ENCODE peak calls at places on chromosomes 2 and 18, in ten cellular contexts. One of them, this sample, is unnamed.

GRCh38 chr2:231640646-231641111 is 48.0 kb downstream of the TEX44 start:
- DNase-seq in effector memory CD4-positive, alpha-beta T cell: no peak
- DNase-seq in H1: no peak
- DNase-seq in pancreas: no peak
- DNase-seq in IMR-90: no peak
- DNase-seq in transverse colon: peak; percentile 63
- DNase-seq in CD4-positive, alpha-beta memory T cell: no peak
- DNase-seq in tibial artery: peak; percentile 80
- DNase-seq in neuronal stem cell: no peak
- DNase-seq in uterus: peak; percentile 64
- DNase-seq in this sample: no peak

GRCh38 chr18:52694804-52695203 is 354.8 kb downstream of the DCC start:
- DNase-seq in uterus: no peak
- DNase-seq in tibial artery: no peak
- DNase-seq in IMR-90: no peak
- DNase-seq in pancreas: no peak
- DNase-seq in H1: no peak
- DNase-seq in effector memory CD4-positive, alpha-beta T cell: no peak
- DNase-seq in transverse colon: peak; percentile 10
- DNase-seq in neuronal stem cell: no peak
- DNase-seq in CD4-positive, alpha-beta memory T cell: no peak
- DNase-seq in this sample: no peak

GRCh38 chr2:203623104-203623503 is 83.3 kb upstream of the CD28 start:
- DNase-seq in CD4-positive, alpha-beta memory T cell: no peak
- DNase-seq in effector memory CD4-positive, alpha-beta T cell: no peak
- DNase-seq in IMR-90: peak; percentile 98
- DNase-seq in H1: no peak
- DNase-seq in transverse colon: no peak
- DNase-seq in neuronal stem cell: no peak
- DNase-seq in uterus: no peak
- DNase-seq in pancreas: no peak
- DNase-seq in tibial artery: no peak
- DNase-seq in this sample: no peak

GRCh38 chr18:48939368-48940097 is 11.2 kb downstream of the SMAD7 start:
- DNase-seq in CD4-positive, alpha-beta memory T cell: no peak
- DNase-seq in effector memory CD4-positive, alpha-beta T cell: no peak
- DNase-seq in IMR-90: no peak
- DNase-seq in uterus: no peak
- DNase-seq in H1: no peak
- DNase-seq in pancreas: no peak
- DNase-seq in tibial artery: no peak
- DNase-seq in transverse colon: no peak
- DNase-seq in neuronal stem cell: no peak
- DNase-seq in this sample: no peak

GRCh38 chr18:76720683-76721082 is 101.7 kb upstream of the ZNF236 start:
- DNase-seq in tibial artery: no peak
- DNase-seq in neuronal stem cell: no peak
- DNase-seq in transverse colon: no peak
- DNase-seq in pancreas: no peak
- DNase-seq in H1: no peak
- DNase-seq in effector memory CD4-positive, alpha-beta T cell: no peak
- DNase-seq in IMR-90: no peak
- DNase-seq in CD4-positive, alpha-beta memory T cell: no peak
- DNase-seq in uterus: no peak
- DNase-seq in this sample: no peak

GRCh38 chr2:220504890-220505564 is 877.6 kb downstream of the SLC4A3 start:
- DNase-seq in H1: no peak
- DNase-seq in neuronal stem cell: no peak
- DNase-seq in pancreas: no peak
- DNase-seq in CD4-positive, alpha-beta memory T cell: no peak
- DNase-seq in effector memory CD4-positive, alpha-beta T cell: no peak
- DNase-seq in IMR-90: peak; percentile 86
- DNase-seq in uterus: no peak
- DNase-seq in transverse colon: no peak
- DNase-seq in tibial artery: no peak
- DNase-seq in this sample: peak; percentile 48

GRCh38 chr18:77138270-77138669 is 5.7 kb upstream of the MBP start:
- DNase-seq in uterus: no peak
- DNase-seq in CD4-positive, alpha-beta memory T cell: no peak
- DNase-seq in tibial artery: no peak
- DNase-seq in pancreas: peak; percentile 54
- DNase-seq in neuronal stem cell: no peak
- DNase-seq in IMR-90: no peak
- DNase-seq in transverse colon: no peak
- DNase-seq in effector memory CD4-positive, alpha-beta T cell: no peak
- DNase-seq in H1: no peak
- DNase-seq in this sample: no peak

GRCh38 chr2:182980115-182980514 is 58.1 kb downstream of the NCKAP1 start:
- DNase-seq in uterus: no peak
- DNase-seq in CD4-positive, alpha-beta memory T cell: peak; percentile 24
- DNase-seq in transverse colon: no peak
- DNase-seq in pancreas: no peak
- DNase-seq in IMR-90: peak; percentile 62
- DNase-seq in neuronal stem cell: peak; percentile 9
- DNase-seq in effector memory CD4-positive, alpha-beta T cell: no peak
- DNase-seq in tibial artery: no peak
- DNase-seq in H1: no peak
- DNase-seq in this sample: no peak

GRCh38 chr2:9107168-9108025 is 99.2 kb upstream of the ASAP2 start:
- DNase-seq in neuronal stem cell: no peak
- DNase-seq in CD4-positive, alpha-beta memory T cell: no peak
- DNase-seq in tibial artery: no peak
- DNase-seq in H1: no peak
- DNase-seq in effector memory CD4-positive, alpha-beta T cell: no peak
- DNase-seq in uterus: no peak
- DNase-seq in pancreas: no peak
- DNase-seq in transverse colon: peak; percentile 33
- DNase-seq in IMR-90: no peak
- DNase-seq in this sample: no peak

GRCh38 chr2:144514731-144515424 is 5.0 kb downstream of the ZEB2 start:
- DNase-seq in effector memory CD4-positive, alpha-beta T cell: no peak
- DNase-seq in H1: no peak
- DNase-seq in uterus: no peak
- DNase-seq in pancreas: no peak
- DNase-seq in IMR-90: no peak
- DNase-seq in CD4-positive, alpha-beta memory T cell: no peak
- DNase-seq in tibial artery: no peak
- DNase-seq in transverse colon: no peak
- DNase-seq in neuronal stem cell: no peak
- DNase-seq in this sample: no peak

GRCh38 chr2:113977660-113978523 is 88.0 kb downstream of the ACTR3 start:
- DNase-seq in uterus: no peak
- DNase-seq in CD4-positive, alpha-beta memory T cell: no peak
- DNase-seq in transverse colon: no peak
- DNase-seq in pancreas: peak; percentile 59
- DNase-seq in H1: no peak
- DNase-seq in IMR-90: peak; percentile 72
- DNase-seq in neuronal stem cell: peak; percentile 18
- DNase-seq in effector memory CD4-positive, alpha-beta T cell: no peak
- DNase-seq in tibial artery: no peak
- DNase-seq in this sample: no peak

DNA sequence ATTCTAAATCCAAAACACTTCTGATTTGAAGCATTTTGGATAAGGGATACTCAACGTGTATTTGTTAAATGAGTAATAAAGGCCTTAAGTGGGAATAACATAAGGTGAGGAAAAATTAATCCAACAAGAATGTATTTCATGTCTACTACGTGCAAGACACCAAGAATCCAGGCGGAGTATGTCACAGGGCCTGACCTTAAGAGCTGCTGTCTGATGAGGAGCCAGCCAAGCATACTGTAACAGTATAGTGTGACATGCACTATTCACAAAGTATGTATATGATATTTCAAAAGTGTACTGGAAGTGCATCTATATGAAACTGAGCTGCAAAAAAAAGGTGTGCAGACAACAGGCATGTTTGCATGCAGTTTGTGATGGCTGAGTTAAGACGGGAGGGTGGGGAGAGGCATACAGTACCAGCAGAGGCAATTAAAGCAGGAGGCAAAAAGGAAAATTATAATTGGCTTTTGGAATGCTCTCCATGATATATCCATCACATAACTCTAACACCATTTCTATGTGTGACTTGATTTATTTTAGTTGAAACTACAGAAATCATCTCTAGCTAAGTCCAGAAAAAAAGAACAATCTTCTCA is 18.2 kb downstream of the IWS1 start:
- DNase-seq in tibial artery: no peak
- DNase-seq in pancreas: no peak
- DNase-seq in uterus: no peak
- DNase-seq in effector memory CD4-positive, alpha-beta T cell: no peak
- DNase-seq in H1: no peak
- DNase-seq in neuronal stem cell: no peak
- DNase-seq in CD4-positive, alpha-beta memory T cell: no peak
- DNase-seq in IMR-90: peak; percentile 42
- DNase-seq in transverse colon: no peak
- DNase-seq in this sample: no peak
- H3K4me3 ChIP-seq in tibial artery: no peak overlapping the region
- H3K4me3 ChIP-seq in pancreas: no peak overlapping the region
- H3K4me3 ChIP-seq in uterus: no peak overlapping the region
- H3K4me3 ChIP-seq in effector memory CD4-positive, alpha-beta T cell: no peak overlapping the region
- H3K4me3 ChIP-seq in H1: no peak overlapping the region
- H3K4me3 ChIP-seq in neuronal stem cell: no peak overlapping the region
- H3K4me3 ChIP-seq in CD4-positive, alpha-beta memory T cell: no peak overlapping the region
- H3K4me3 ChIP-seq in IMR-90: no peak overlapping the region
- H3K4me3 ChIP-seq in transverse colon: no peak overlapping the region
- H3K4me3 ChIP-seq in this sample: no peak overlapping the region

GRCh38 chr18:46070683-46071614 is 1.1 kb downstream of the PSTPIP2 start:
- DNase-seq in effector memory CD4-positive, alpha-beta T cell: no peak
- DNase-seq in neuronal stem cell: no peak
- DNase-seq in tibial artery: no peak
- DNase-seq in CD4-positive, alpha-beta memory T cell: no peak
- DNase-seq in IMR-90: no peak
- DNase-seq in H1: no peak
- DNase-seq in transverse colon: no peak
- DNase-seq in pancreas: no peak
- DNase-seq in uterus: no peak
- DNase-seq in this sample: no peak
- H3K27ac ChIP-seq in effector memory CD4-positive, alpha-beta T cell: peak overlapping the region; percentile 54
- H3K27ac ChIP-seq in neuronal stem cell: no peak overlapping the region
- H3K27ac ChIP-seq in tibial artery: peak overlapping the region; percentile 77
- H3K27ac ChIP-seq in CD4-positive, alpha-beta memory T cell: peak overlapping the region; percentile 62
- H3K27ac ChIP-seq in IMR-90: peak overlapping the region; percentile 9
- H3K27ac ChIP-seq in H1: no peak overlapping the region
- H3K27ac ChIP-seq in transverse colon: no peak overlapping the region
- H3K27ac ChIP-seq in pancreas: no peak overlapping the region
- H3K27ac ChIP-seq in uterus: no peak overlapping the region
- H3K27ac ChIP-seq in this sample: no peak overlapping the region

DNA sequence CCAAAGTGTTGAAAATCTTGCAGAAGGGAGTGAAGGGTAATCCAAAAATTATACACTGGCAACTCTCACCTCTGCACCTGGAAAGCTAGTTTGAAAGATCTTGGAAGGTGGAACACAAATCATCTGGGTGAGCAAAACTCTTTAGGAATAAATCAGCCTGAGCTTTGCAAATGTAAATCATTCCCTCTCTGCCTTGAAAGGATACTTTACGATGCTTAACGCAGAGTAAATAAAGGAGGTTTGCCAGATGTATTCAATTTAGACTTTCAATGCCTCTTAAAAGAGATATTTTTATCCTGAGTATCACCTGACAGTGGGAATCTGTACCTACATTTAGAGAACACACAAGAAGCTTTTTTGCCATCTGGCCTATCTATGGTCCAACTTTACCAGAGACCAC is 983.2 kb upstream of the CDH2 start:
- DNase-seq in uterus: no peak
- DNase-seq in transverse colon: no peak
- DNase-seq in CD4-positive, alpha-beta memory T cell: no peak
- DNase-seq in neuronal stem cell: no peak
- DNase-seq in tibial artery: no peak
- DNase-seq in IMR-90: no peak
- DNase-seq in effector memory CD4-positive, alpha-beta T cell: no peak
- DNase-seq in H1: no peak
- DNase-seq in pancreas: no peak
- DNase-seq in this sample: no peak
- H3K4me1 ChIP-seq in uterus: no peaks in the 10 kb centered on the region
- H3K4me1 ChIP-seq in transverse colon: no peaks in the 10 kb centered on the region
- H3K4me1 ChIP-seq in CD4-positive, alpha-beta memory T cell: no peaks in the 10 kb centered on the region
- H3K4me1 ChIP-seq in neuronal stem cell: peaks cover 1% of the 10 kb centered on the region
- H3K4me1 ChIP-seq in tibial artery: peaks cover 8% of the 10 kb centered on the region
- H3K4me1 ChIP-seq in IMR-90: peaks cover 13% of the 10 kb centered on the region
- H3K4me1 ChIP-seq in effector memory CD4-positive, alpha-beta T cell: no peaks in the 10 kb centered on the region
- H3K4me1 ChIP-seq in H1: peaks cover 6% of the 10 kb centered on the region
- H3K4me1 ChIP-seq in pancreas: no peaks in the 10 kb centered on the region
- H3K4me1 ChIP-seq in this sample: no peaks in the 10 kb centered on the region

GRCh38 chr2:156339110-156339847 is 6.8 kb upstream of the NR4A2 start:
- DNase-seq in neuronal stem cell: no peak
- DNase-seq in effector memory CD4-positive, alpha-beta T cell: no peak
- DNase-seq in H1: no peak
- DNase-seq in pancreas: no peak
- DNase-seq in tibial artery: no peak
- DNase-seq in IMR-90: no peak
- DNase-seq in transverse colon: peak; percentile 24
- DNase-seq in uterus: no peak
- DNase-seq in CD4-positive, alpha-beta memory T cell: no peak
- DNase-seq in this sample: no peak

GRCh38 chr2:156339866-156340265 is 7.3 kb upstream of the NR4A2 start:
- DNase-seq in IMR-90: no peak
- DNase-seq in tibial artery: no peak
- DNase-seq in effector memory CD4-positive, alpha-beta T cell: no peak
- DNase-seq in H1: no peak
- DNase-seq in uterus: no peak
- DNase-seq in neuronal stem cell: no peak
- DNase-seq in pancreas: no peak
- DNase-seq in transverse colon: no peak
- DNase-seq in CD4-positive, alpha-beta memory T cell: no peak
- DNase-seq in this sample: no peak

GRCh38 chr2:156340818-156341481 is 8.4 kb upstream of the NR4A2 start:
- DNase-seq in transverse colon: peak; percentile 34
- DNase-seq in neuronal stem cell: peak; percentile 18
- DNase-seq in H1: no peak
- DNase-seq in effector memory CD4-positive, alpha-beta T cell: no peak
- DNase-seq in CD4-positive, alpha-beta memory T cell: no peak
- DNase-seq in uterus: no peak
- DNase-seq in tibial artery: no peak
- DNase-seq in pancreas: no peak
- DNase-seq in IMR-90: peak; percentile 55
- DNase-seq in this sample: no peak

GRCh38 chr2:156341482-156342251 is 9.1 kb upstream of the NR4A2 start:
- DNase-seq in transverse colon: peak; percentile 94
- DNase-seq in IMR-90: peak; percentile 94
- DNase-seq in CD4-positive, alpha-beta memory T cell: peak; percentile 87
- DNase-seq in H1: no peak
- DNase-seq in uterus: peak; percentile 95
- DNase-seq in neuronal stem cell: peak; percentile 74
- DNase-seq in effector memory CD4-positive, alpha-beta T cell: peak; percentile 81
- DNase-seq in tibial artery: peak; percentile 93
- DNase-seq in pancreas: peak; percentile 93
- DNase-seq in this sample: no peak

DNA sequence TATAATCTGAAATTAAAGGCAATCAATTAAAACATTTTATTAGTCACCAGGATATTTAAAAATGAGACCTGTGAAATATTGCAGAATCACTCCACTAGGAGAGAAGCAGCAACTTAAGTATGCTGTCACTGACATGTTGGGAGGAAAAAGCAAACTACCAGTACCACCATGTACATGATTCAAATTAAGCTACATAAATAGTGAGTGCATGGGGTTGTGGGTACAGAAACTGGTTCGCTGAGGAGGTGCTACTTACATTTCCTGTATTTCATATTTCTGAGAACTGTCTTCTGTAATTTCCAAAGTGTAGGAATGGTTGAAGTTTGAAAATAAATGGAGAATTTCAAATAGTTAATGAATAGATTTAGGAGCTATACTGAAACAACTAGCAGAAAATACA is 7.9 kb upstream of the NR4A2 start:
- DNase-seq in H1: no peak
- DNase-seq in pancreas: no peak
- DNase-seq in effector memory CD4-positive, alpha-beta T cell: no peak
- DNase-seq in IMR-90: no peak
- DNase-seq in neuronal stem cell: no peak
- DNase-seq in uterus: no peak
- DNase-seq in CD4-positive, alpha-beta memory T cell: no peak
- DNase-seq in tibial artery: no peak
- DNase-seq in transverse colon: no peak
- DNase-seq in this sample: no peak
- H3K4me3 ChIP-seq in H1: no peak overlapping the region
- H3K4me3 ChIP-seq in pancreas: no peak overlapping the region
- H3K4me3 ChIP-seq in effector memory CD4-positive, alpha-beta T cell: no peak overlapping the region
- H3K4me3 ChIP-seq in IMR-90: no peak overlapping the region
- H3K4me3 ChIP-seq in neuronal stem cell: no peak overlapping the region
- H3K4me3 ChIP-seq in uterus: no peak overlapping the region
- H3K4me3 ChIP-seq in CD4-positive, alpha-beta memory T cell: no peak overlapping the region
- H3K4me3 ChIP-seq in tibial artery: peak overlapping the region; percentile 92
- H3K4me3 ChIP-seq in transverse colon: no peak overlapping the region
- H3K4me3 ChIP-seq in this sample: no peak overlapping the region

This sample was measured in iPS DF 6.9.